ENCODE peak calls at places on chromosomes 16 and 17, in four cellular contexts. N is fibroblast of the aortic adventitia; F is CD4-positive, alpha-beta T cell; G is activated CD8-positive, alpha-beta T cell treated with anti-CD3 and anti-CD28 coated beads for 36 hours. H is an unnamed sample.

GRCh38 chr17:4679652-4680051 is 24.3 kb downstream of the PELP1 start:
- DNase-seq in N (peak; percentile 50), F (no peak), G (no peak), H (no peak)

GRCh38 chr17:12603566-12603965 is 62.1 kb upstream of the MYOCD start:
- DNase-seq in N (no peak), F (no peak), G (no peak), H (no peak)

GRCh38 chr16:67399749-67400704 is 6.7 kb upstream of the TPPP3 start:
- DNase-seq in N (no peak), F (no peak), G (no peak), H (peak; percentile 23)

GRCh38 chr16:28264656-28265055 is 27.7 kb upstream of the SBK1 start:
- DNase-seq in N (no peak), F (no peak), G (no peak), H (no peak)

GRCh38 chr17:41052594-41052993 is 2.4 kb downstream of the KRTAP2-2 start:
- DNase-seq in N (no peak), F (no peak), G (no peak), H (no peak)

GRCh38 chr17:77392376-77393273 is 251.9 kb downstream of the SEC14L1 start:
- DNase-seq in N (peak; percentile 74), F (no peak), G (no peak), H (no peak)

GRCh38 chr17:40307001-40307690 is 1.8 kb upstream of the RARA start:
- DNase-seq in N (peak; percentile 67), F (no peak), G (peak; percentile 39), H (no peak)

GRCh38 chr17:78484300-78485159 is 92.7 kb downstream of the DNAH17 start:
- DNase-seq in N (no peak), F (peak; percentile 42), G (peak; percentile 71), H (peak; percentile 86)

GRCh38 chr16:86931410-86931941 is 353.1 kb downstream of the FOXL1 start:
- DNase-seq in N (peak; percentile 99), F (no peak), G (no peak), H (no peak)

GRCh38 chr17:13594762-13595697 is 6.7 kb downstream of the HS3ST3A1 start:
- DNase-seq in N (peak; percentile 94), F (peak; percentile 68), G (peak; percentile 86), H (peak; percentile 72)

GRCh38 chr16:16127469-16128116 is 95.7 kb downstream of the ABCC6 start:
- DNase-seq in N (peak; percentile 74), F (peak; percentile 58), G (peak; percentile 77), H (peak; percentile 81)

GRCh38 chr17:68910256-68910705 is 44.9 kb downstream of the ABCA8 start:
- DNase-seq in N (peak; percentile 46), F (no peak), G (no peak), H (no peak)

GRCh38 chr17:66637491-66637890 is 197.4 kb upstream of the CACNG5 start:
- DNase-seq in N (no peak), F (no peak), G (no peak), H (no peak)

GRCh38 chr16:58127634-58128033 is 1.5 kb downstream of the CFAP20 start:
- DNase-seq in N (peak; percentile 20), F (no peak), G (no peak), H (no peak)
- TF ChIP-seq CTCF in N (peak; percentile 47), F (no peak), G (no peak), H (no peak)

GRCh38 chr17:81410852-81411251 is 15.6 kb downstream of the BAHCC1 start:
- DNase-seq in N (no peak), F (no peak), G (no peak), H (no peak)

GRCh38 chr17:81408049-81408448 is 12.8 kb downstream of the BAHCC1 start:
- DNase-seq in N (no peak), F (no peak), G (no peak), H (no peak)

GRCh38 chr17:81406117-81406953 is 11.1 kb downstream of the BAHCC1 start:
- DNase-seq in N (no peak), F (no peak), G (no peak), H (no peak)

GRCh38 chr17:81411305-81411704 is 16.0 kb downstream of the BAHCC1 start:
- DNase-seq in N (no peak), F (no peak), G (no peak), H (no peak)

DNA sequence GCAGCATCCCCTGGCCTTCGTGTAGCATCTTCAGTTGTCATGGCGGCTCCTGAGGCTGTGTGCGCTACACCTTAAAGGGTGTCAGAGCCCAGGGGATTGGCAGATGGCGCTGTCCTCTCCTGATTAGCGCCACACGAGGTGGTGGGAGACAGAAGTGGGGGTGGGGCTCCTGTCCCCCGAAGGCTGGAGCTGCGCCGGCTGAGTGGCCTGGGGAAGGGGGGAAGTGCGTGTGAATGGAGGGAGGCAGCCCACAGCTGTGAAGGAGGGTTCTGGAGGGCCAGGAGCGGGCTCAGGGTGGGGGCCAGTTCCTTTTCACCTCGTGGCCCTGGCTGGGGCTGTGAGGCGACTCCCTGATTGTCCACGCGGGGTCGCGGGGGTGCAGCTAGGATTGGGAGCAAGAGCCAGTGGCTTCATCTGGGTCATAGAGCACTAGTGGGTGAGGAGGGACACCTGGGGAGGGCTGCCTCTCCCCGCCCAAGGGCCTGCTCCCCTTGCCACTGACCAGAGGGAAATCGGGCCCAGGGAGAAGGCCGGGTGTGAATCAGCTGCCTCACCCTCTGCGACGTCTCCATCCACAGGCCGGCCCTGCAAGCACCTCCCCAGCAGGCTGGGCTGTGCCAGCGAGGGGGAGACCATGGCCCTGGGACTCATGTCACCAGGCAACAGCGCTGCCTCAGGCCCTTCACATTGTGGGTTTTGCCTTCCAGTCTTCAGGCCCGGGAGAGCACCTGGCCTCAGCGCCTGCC is 14.1 kb downstream of the BAHCC1 start:
- DNase-seq in N (no peak), F (no peak), G (no peak), H (no peak)
- TF ChIP-seq CTCF in N (no peak), F (no peak), G (no peak), H (no peak)

GRCh38 chr17:64739316-64740058 is 77.4 kb upstream of the SMURF2 start:
- DNase-seq in N (peak; percentile 72), F (no peak), G (peak; percentile 49), H (no peak)

GRCh38 chr17:64732336-64733006 is 70.4 kb upstream of the SMURF2 start:
- DNase-seq in N (peak; percentile 86), F (no peak), G (no peak), H (no peak)

GRCh38 chr17:64741038-64741641 is 79.0 kb upstream of the SMURF2 start:
- DNase-seq in N (peak; percentile 86), F (no peak), G (no peak), H (no peak)

GRCh38 chr17:64741924-64742670 is 80.0 kb upstream of the SMURF2 start:
- DNase-seq in N (peak; percentile 99), F (no peak), G (no peak), H (no peak)

GRCh38 chr17:64736804-64737492 is 74.8 kb upstream of the SMURF2 start:
- DNase-seq in N (peak; percentile 70), F (peak; percentile 57), G (peak; percentile 78), H (no peak)
- TF ChIP-seq CTCF in N (peak; percentile 54), F (peak; percentile 74), G (peak; percentile 80), H (peak; percentile 21)

GRCh38 chr16:30482366-30482765 is 9.8 kb downstream of the ITGAL start:
- DNase-seq in N (peak; percentile 6), F (no peak), G (peak; percentile 35), H (no peak)
- TF ChIP-seq CTCF in N (peak; percentile 37), F (no peak), G (peak; percentile 32), H (no peak)

GRCh38 chr17:58329035-58329807 is 626 bp upstream of the TSPOAP1 start:
- DNase-seq in N (no peak), F (peak; percentile 68), G (peak; percentile 95), H (peak; percentile 81)
- TF ChIP-seq CTCF in N (no peak), F (peak; percentile 83), G (peak; percentile 57), H (peak; percentile 35)

H was measured in GM20000.